ENCODE peak calls at places on chromosomes 2 and 18, in six cellular contexts. One of them, this sample, is unnamed. For H3K27me3 and H3K4me1, the result is how much of the 10 kb centered on the place peaks cover.

GRCh38 chr2:16063251-16063850 is 123.0 kb downstream of the MYCN start:
- DNase-seq in cardiac muscle cell: no peak
- DNase-seq in uterus: no peak
- DNase-seq in mesendoderm: no peak
- DNase-seq in PC-9: no peak
- DNase-seq in esophagus squamous epithelium: no peak
- DNase-seq in this sample: no peak

GRCh38 chr2:223930002-223930976 is 14.8 kb downstream of the WDFY1 start:
- DNase-seq in cardiac muscle cell: no peak
- DNase-seq in uterus: peak
- DNase-seq in mesendoderm: no peak
- DNase-seq in PC-9: no peak
- DNase-seq in esophagus squamous epithelium: no peak
- DNase-seq in this sample: peak

GRCh38 chr2:96074156-96074555 is 39.4 kb upstream of the GPAT2 start:
- DNase-seq in cardiac muscle cell: no peak
- DNase-seq in uterus: no peak
- DNase-seq in mesendoderm: no peak
- DNase-seq in PC-9: no peak
- DNase-seq in esophagus squamous epithelium: no peak
- DNase-seq in this sample: no peak

GRCh38 chr2:109318150-109318948 is 189.3 kb downstream of the SH3RF3 start:
- DNase-seq in cardiac muscle cell: no peak
- DNase-seq in uterus: peak
- DNase-seq in mesendoderm: no peak
- DNase-seq in PC-9: no peak
- DNase-seq in esophagus squamous epithelium: peak
- DNase-seq in this sample: no peak

GRCh38 chr2:179671314-179671713 is 190.1 kb downstream of the ZNF385B start:
- DNase-seq in cardiac muscle cell: no peak
- DNase-seq in uterus: no peak
- DNase-seq in mesendoderm: no peak
- DNase-seq in PC-9: no peak
- DNase-seq in esophagus squamous epithelium: no peak
- DNase-seq in this sample: no peak

GRCh38 chr2:218478544-218478943 is 59.6 kb downstream of the VIL1 start:
- DNase-seq in cardiac muscle cell: no peak
- DNase-seq in uterus: no peak
- DNase-seq in mesendoderm: no peak
- DNase-seq in PC-9: no peak
- DNase-seq in esophagus squamous epithelium: no peak
- DNase-seq in this sample: no peak

GRCh38 chr2:160062283-160063005 is at the start of gene PLA2R1:
- DNase-seq in cardiac muscle cell: peak
- DNase-seq in uterus: peak
- DNase-seq in mesendoderm: peak
- DNase-seq in PC-9: no peak
- DNase-seq in esophagus squamous epithelium: no peak
- DNase-seq in this sample: peak

GRCh38 chr18:57077786-57078552 is 68.9 kb upstream of the BOD1L2 start:
- DNase-seq in cardiac muscle cell: no peak
- DNase-seq in uterus: no peak
- DNase-seq in mesendoderm: no peak
- DNase-seq in PC-9: no peak
- DNase-seq in esophagus squamous epithelium: no peak
- DNase-seq in this sample: no peak

GRCh38 chr18:36724591-36725001 is 104.2 kb downstream of the TPGS2 start:
- DNase-seq in cardiac muscle cell: no peak
- DNase-seq in uterus: peak
- DNase-seq in mesendoderm: no peak
- DNase-seq in PC-9: no peak
- DNase-seq in esophagus squamous epithelium: no peak
- DNase-seq in this sample: no peak

GRCh38 chr18:31512203-31512764 is 14.3 kb downstream of the DSG2 start:
- DNase-seq in cardiac muscle cell: no peak
- DNase-seq in uterus: no peak
- DNase-seq in mesendoderm: peak
- DNase-seq in PC-9: peak
- DNase-seq in esophagus squamous epithelium: no peak
- DNase-seq in this sample: peak

GRCh38 chr2:127596311-127597045 is 49.5 kb upstream of the GPR17 start:
- DNase-seq in cardiac muscle cell: no peak
- DNase-seq in uterus: no peak
- DNase-seq in mesendoderm: no peak
- DNase-seq in PC-9: no peak
- DNase-seq in esophagus squamous epithelium: no peak
- DNase-seq in this sample: peak

GRCh38 chr2:240372051-240372450 is 63.4 kb upstream of the GPC1 start:
- DNase-seq in cardiac muscle cell: no peak
- DNase-seq in uterus: no peak
- DNase-seq in mesendoderm: no peak
- DNase-seq in PC-9: no peak
- DNase-seq in esophagus squamous epithelium: no peak
- DNase-seq in this sample: no peak

GRCh38 chr2:3633089-3633981 is 24.7 kb upstream of the ALLC start:
- DNase-seq in cardiac muscle cell: no peak
- DNase-seq in uterus: no peak
- DNase-seq in mesendoderm: no peak
- DNase-seq in PC-9: no peak
- DNase-seq in esophagus squamous epithelium: no peak
- DNase-seq in this sample: peak

GRCh38 chr2:201890447-201890846 is 84.1 kb downstream of the CDK15 start:
- DNase-seq in cardiac muscle cell: no peak
- DNase-seq in uterus: no peak
- DNase-seq in mesendoderm: no peak
- DNase-seq in PC-9: peak
- DNase-seq in esophagus squamous epithelium: no peak
- DNase-seq in this sample: no peak

GRCh38 chr2:167069855-167070254 is 181.6 kb downstream of the XIRP2 start:
- DNase-seq in cardiac muscle cell: no peak
- DNase-seq in uterus: no peak
- DNase-seq in mesendoderm: no peak
- DNase-seq in PC-9: no peak
- DNase-seq in esophagus squamous epithelium: no peak
- DNase-seq in this sample: no peak

GRCh38 chr2:35651688-35652323 is 703.8 kb upstream of the CRIM1 start:
- DNase-seq in cardiac muscle cell: peak
- DNase-seq in uterus: no peak
- DNase-seq in mesendoderm: no peak
- DNase-seq in PC-9: no peak
- DNase-seq in esophagus squamous epithelium: no peak
- DNase-seq in this sample: peak

GRCh38 chr18:32742620-32743019 is 30.2 kb downstream of the KLHL14 start:
- DNase-seq in cardiac muscle cell: no peak
- DNase-seq in uterus: no peak
- DNase-seq in mesendoderm: no peak
- DNase-seq in PC-9: no peak
- DNase-seq in esophagus squamous epithelium: no peak
- DNase-seq in this sample: no peak

GRCh38 chr18:63040788-63041410 is 278.7 kb downstream of the BCL2 start:
- DNase-seq in cardiac muscle cell: no peak
- DNase-seq in uterus: no peak
- DNase-seq in mesendoderm: no peak
- DNase-seq in PC-9: no peak
- DNase-seq in esophagus squamous epithelium: no peak
- DNase-seq in this sample: no peak

GRCh38 chr18:55384551-55385275 is 203.3 kb downstream of the TCF4 start:
- DNase-seq in cardiac muscle cell: peak
- DNase-seq in uterus: peak
- DNase-seq in mesendoderm: peak
- DNase-seq in PC-9: no peak
- DNase-seq in esophagus squamous epithelium: no peak
- DNase-seq in this sample: peak

GRCh38 chr2:240033330-240033678 is 3.1 kb upstream of the OR6B2 start:
- DNase-seq in cardiac muscle cell: no peak
- DNase-seq in uterus: no peak
- DNase-seq in mesendoderm: peak
- DNase-seq in PC-9: no peak
- DNase-seq in esophagus squamous epithelium: no peak
- DNase-seq in this sample: no peak

GRCh38 chr2:199339826-199340605 is 117.7 kb downstream of the SATB2 start:
- DNase-seq in cardiac muscle cell: no peak
- DNase-seq in uterus: no peak
- DNase-seq in mesendoderm: no peak
- DNase-seq in PC-9: no peak
- DNase-seq in esophagus squamous epithelium: no peak
- DNase-seq in this sample: no peak

GRCh38 chr2:18536100-18536499 is 24.4 kb downstream of the RDH14 start:
- DNase-seq in cardiac muscle cell: no peak
- DNase-seq in uterus: no peak
- DNase-seq in mesendoderm: no peak
- DNase-seq in PC-9: no peak
- DNase-seq in esophagus squamous epithelium: no peak
- DNase-seq in this sample: no peak

GRCh38 chr2:213187833-213188532 is 36.6 kb upstream of the IKZF2 start:
- DNase-seq in cardiac muscle cell: peak
- DNase-seq in uterus: no peak
- DNase-seq in mesendoderm: peak
- DNase-seq in PC-9: peak
- DNase-seq in esophagus squamous epithelium: no peak
- DNase-seq in this sample: peak

GRCh38 chr2:168853471-168853870 is 36.8 kb downstream of the SPC25 start:
- DNase-seq in cardiac muscle cell: no peak
- DNase-seq in uterus: no peak
- DNase-seq in mesendoderm: no peak
- DNase-seq in PC-9: no peak
- DNase-seq in esophagus squamous epithelium: no peak
- DNase-seq in this sample: no peak

GRCh38 chr2:230864122-230864604 is 579 bp upstream of the ITM2C start:
- DNase-seq in cardiac muscle cell: no peak
- DNase-seq in uterus: no peak
- DNase-seq in mesendoderm: no peak
- DNase-seq in PC-9: no peak
- DNase-seq in esophagus squamous epithelium: no peak
- DNase-seq in this sample: no peak

GRCh38 chr18:49597152-49597551 is 35.3 kb downstream of the LIPG start:
- DNase-seq in cardiac muscle cell: no peak
- DNase-seq in uterus: no peak
- DNase-seq in mesendoderm: peak
- DNase-seq in PC-9: no peak
- DNase-seq in esophagus squamous epithelium: no peak
- DNase-seq in this sample: peak
- H3K27me3 ChIP-seq in cardiac muscle cell: under half
- H3K27me3 ChIP-seq in uterus: under half
- H3K27me3 ChIP-seq in mesendoderm: under half
- H3K27me3 ChIP-seq in PC-9: under half
- H3K27me3 ChIP-seq in esophagus squamous epithelium: under half
- H3K27me3 ChIP-seq in this sample: under half

GRCh38 chr2:64284751-64285150 is 140.5 kb upstream of the PELI1 start:
- DNase-seq in cardiac muscle cell: no peak
- DNase-seq in uterus: no peak
- DNase-seq in mesendoderm: no peak
- DNase-seq in PC-9: no peak
- DNase-seq in esophagus squamous epithelium: no peak
- DNase-seq in this sample: no peak

GRCh38 chr2:64288321-64288931 is 144.2 kb upstream of the PELI1 start:
- DNase-seq in cardiac muscle cell: no peak
- DNase-seq in uterus: peak
- DNase-seq in mesendoderm: no peak
- DNase-seq in PC-9: no peak
- DNase-seq in esophagus squamous epithelium: no peak
- DNase-seq in this sample: no peak

GRCh38 chr2:64287321-64287720 is 143.1 kb upstream of the PELI1 start:
- DNase-seq in cardiac muscle cell: no peak
- DNase-seq in uterus: no peak
- DNase-seq in mesendoderm: no peak
- DNase-seq in PC-9: no peak
- DNase-seq in esophagus squamous epithelium: no peak
- DNase-seq in this sample: no peak

GRCh38 chr2:64283015-64283570 is 138.9 kb upstream of the PELI1 start:
- DNase-seq in cardiac muscle cell: no peak
- DNase-seq in uterus: no peak
- DNase-seq in mesendoderm: no peak
- DNase-seq in PC-9: no peak
- DNase-seq in esophagus squamous epithelium: no peak
- DNase-seq in this sample: no peak

DNA sequence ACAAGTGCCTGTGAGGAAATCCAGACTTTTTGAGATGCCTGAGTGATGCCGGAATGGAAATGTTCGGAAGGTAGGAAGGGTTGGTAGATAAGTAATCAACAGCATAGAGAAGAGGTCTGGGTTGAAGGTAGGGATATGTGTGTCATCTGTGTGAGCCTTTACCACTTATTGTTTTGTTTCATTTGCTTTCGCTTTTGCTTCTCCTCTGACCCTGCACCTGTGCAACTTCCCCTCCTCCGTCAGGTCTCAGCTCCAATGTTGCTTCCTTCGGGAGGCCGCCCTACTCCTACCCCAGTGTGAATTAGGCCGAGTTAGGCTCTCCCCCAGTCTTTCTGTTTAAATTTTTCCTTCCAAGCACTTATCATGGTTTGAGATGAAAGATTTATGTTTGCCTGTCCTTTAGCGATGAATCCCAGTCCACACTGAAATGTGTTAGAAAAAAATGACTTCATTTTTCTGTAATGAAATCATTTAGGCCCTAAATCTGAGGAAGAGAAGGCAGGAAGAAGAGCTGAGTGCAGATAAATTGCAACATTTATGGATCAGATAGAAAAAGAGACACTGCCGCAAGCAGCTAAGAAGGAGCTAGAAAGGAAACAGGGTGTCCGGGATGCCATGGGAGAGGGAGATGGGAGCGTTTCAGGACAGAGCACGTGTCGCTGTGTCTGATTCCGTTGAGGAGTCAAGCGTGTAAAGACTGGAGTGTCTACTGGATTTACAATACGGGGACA is 139.6 kb upstream of the PELI1 start:
- DNase-seq in cardiac muscle cell: no peak
- DNase-seq in uterus: peak
- DNase-seq in mesendoderm: no peak
- DNase-seq in PC-9: no peak
- DNase-seq in esophagus squamous epithelium: no peak
- DNase-seq in this sample: no peak
- H3K4me3 ChIP-seq in cardiac muscle cell: no peak
- H3K4me3 ChIP-seq in uterus: peak
- H3K4me3 ChIP-seq in mesendoderm: no peak
- H3K4me3 ChIP-seq in PC-9: no peak
- H3K4me3 ChIP-seq in esophagus squamous epithelium: no peak
- H3K4me3 ChIP-seq in this sample: no peak

DNA sequence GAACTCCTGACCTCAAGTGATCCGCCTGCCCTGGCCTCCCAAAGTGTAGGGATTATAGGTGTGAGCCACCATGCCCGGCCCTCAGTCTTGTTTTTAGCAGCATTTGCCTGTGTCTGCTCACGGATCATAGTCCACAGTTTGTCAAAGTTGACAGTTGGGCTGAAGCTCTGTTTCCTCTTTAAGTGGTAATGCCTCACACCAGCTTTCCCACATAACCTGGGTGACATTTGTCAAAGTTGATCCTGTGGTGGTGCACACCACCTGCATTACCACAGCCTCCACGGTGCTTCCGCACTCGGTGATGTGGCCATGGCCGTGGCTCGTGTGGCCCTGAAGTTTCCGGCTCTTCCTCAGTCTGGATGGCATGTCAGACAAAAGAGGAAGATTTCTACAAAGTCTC is 27.1 kb downstream of the RAB31 start:
- DNase-seq in cardiac muscle cell: no peak
- DNase-seq in uterus: no peak
- DNase-seq in mesendoderm: no peak
- DNase-seq in PC-9: no peak
- DNase-seq in esophagus squamous epithelium: no peak
- DNase-seq in this sample: no peak
- H3K4me1 ChIP-seq in cardiac muscle cell: under half
- H3K4me1 ChIP-seq in uterus: under half
- H3K4me1 ChIP-seq in mesendoderm: under half
- H3K4me1 ChIP-seq in PC-9: half or more
- H3K4me1 ChIP-seq in esophagus squamous epithelium: under half
- H3K4me1 ChIP-seq in this sample: under half

GRCh38 chr2:229715895-229716507 is 1.6 kb upstream of the DNER start:
- DNase-seq in cardiac muscle cell: peak
- DNase-seq in uterus: no peak
- DNase-seq in mesendoderm: peak
- DNase-seq in PC-9: no peak
- DNase-seq in esophagus squamous epithelium: no peak
- DNase-seq in this sample: peak
- H3K27me3 ChIP-seq in cardiac muscle cell: half or more
- H3K27me3 ChIP-seq in uterus: under half
- H3K27me3 ChIP-seq in mesendoderm: under half
- H3K27me3 ChIP-seq in PC-9: under half
- H3K27me3 ChIP-seq in esophagus squamous epithelium: under half
- H3K27me3 ChIP-seq in this sample: under half